ENCODE peak calls at places on chromosome 15, in six cellular contexts. G, O, M, V, U and K are unnamed samples. For H3K4me1, the result is how much of the 10 kb centered on the place peaks cover.

GRCh38 chr15:94924971-94925593 is 693.7 kb downstream of the MCTP2 start:
- DNase-seq in G (no peak), O (no peak), M (no peak), V (peak), U (peak), K (no peak)

GRCh38 chr15:57866149-57866736 is 159.7 kb downstream of the POLR2M start:
- DNase-seq in G (peak), O (peak), M (peak), V (peak), U (peak), K (peak)

GRCh38 chr15:73694419-73694818 is 10.2 kb downstream of the CD276 start:
- DNase-seq in G (no peak), O (no peak), M (no peak), V (peak), U (peak), K (no peak)

GRCh38 chr15:42134617-42135243 is 21.7 kb downstream of the PLA2G4F start:
- DNase-seq in G (no peak), O (no peak), M (no peak), V (no peak), U (no peak), K (no peak)

GRCh38 chr15:41309226-41309905 is 23.0 kb downstream of the OIP5 start:
- DNase-seq in G (no peak), O (no peak), M (no peak), V (no peak), U (no peak), K (no peak)

GRCh38 chr15:35624881-35625280 is 78.9 kb upstream of the DPH6 start:
- DNase-seq in G (no peak), O (no peak), M (no peak), V (peak), U (peak), K (no peak)

GRCh38 chr15:66025972-66026371 is 156.7 kb downstream of the RAB11A start:
- DNase-seq in G (no peak), O (no peak), M (no peak), V (no peak), U (no peak), K (no peak)

GRCh38 chr15:85706779-85707518 is 87.8 kb downstream of the KLHL25 start:
- DNase-seq in G (no peak), O (peak), M (peak), V (peak), U (no peak), K (peak)

GRCh38 chr15:69798481-69799315 is 299.0 kb downstream of the TLE3 start:
- DNase-seq in G (no peak), O (no peak), M (no peak), V (no peak), U (no peak), K (no peak)

GRCh38 chr15:69452702-69453513 is at the start of gene RPLP1:
- DNase-seq in G (peak), O (peak), M (peak), V (peak), U (peak), K (peak)

GRCh38 chr15:57158589-57158988 is 217.7 kb upstream of the CGNL1 start:
- DNase-seq in G (no peak), O (no peak), M (peak), V (no peak), U (no peak), K (no peak)

GRCh38 chr15:52515343-52515742 is 13.3 kb downstream of the MYO5A start:
- DNase-seq in G (no peak), O (no peak), M (no peak), V (no peak), U (no peak), K (no peak)

GRCh38 chr15:52520421-52520820 is 8.3 kb downstream of the MYO5A start:
- DNase-seq in G (no peak), O (no peak), M (no peak), V (no peak), U (no peak), K (no peak)

GRCh38 chr15:52514482-52514881 is 14.2 kb downstream of the MYO5A start:
- DNase-seq in G (no peak), O (no peak), M (no peak), V (no peak), U (no peak), K (no peak)

GRCh38 chr15:52518972-52519371 is 9.7 kb downstream of the MYO5A start:
- DNase-seq in G (no peak), O (no peak), M (no peak), V (no peak), U (no peak), K (no peak)

DNA sequence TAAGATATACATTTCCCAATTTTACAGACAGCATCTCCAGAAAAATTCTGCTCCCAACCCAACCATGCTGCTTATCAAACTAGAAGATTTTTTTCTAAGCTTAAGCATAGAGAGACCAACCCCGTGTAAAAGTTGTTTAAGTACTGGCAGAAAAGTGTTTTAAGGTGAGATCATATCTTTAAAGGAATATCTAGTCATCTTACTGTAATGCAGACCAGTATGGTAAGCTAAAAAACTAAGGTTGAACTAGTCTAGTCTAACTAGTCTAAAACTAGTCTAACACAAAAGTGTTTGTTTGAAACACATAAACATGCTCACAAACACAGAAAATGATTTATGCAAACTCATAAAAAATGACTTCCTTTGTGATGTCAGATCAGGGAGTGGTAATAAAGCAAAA is 10.2 kb downstream of the MYO5A start:
- DNase-seq in G (no peak), O (no peak), M (no peak), V (no peak), U (no peak), K (no peak)
- H3K27ac ChIP-seq in G (no peak), O (no peak), M (no peak), V (no peak), U (no peak), K (no peak)

DNA sequence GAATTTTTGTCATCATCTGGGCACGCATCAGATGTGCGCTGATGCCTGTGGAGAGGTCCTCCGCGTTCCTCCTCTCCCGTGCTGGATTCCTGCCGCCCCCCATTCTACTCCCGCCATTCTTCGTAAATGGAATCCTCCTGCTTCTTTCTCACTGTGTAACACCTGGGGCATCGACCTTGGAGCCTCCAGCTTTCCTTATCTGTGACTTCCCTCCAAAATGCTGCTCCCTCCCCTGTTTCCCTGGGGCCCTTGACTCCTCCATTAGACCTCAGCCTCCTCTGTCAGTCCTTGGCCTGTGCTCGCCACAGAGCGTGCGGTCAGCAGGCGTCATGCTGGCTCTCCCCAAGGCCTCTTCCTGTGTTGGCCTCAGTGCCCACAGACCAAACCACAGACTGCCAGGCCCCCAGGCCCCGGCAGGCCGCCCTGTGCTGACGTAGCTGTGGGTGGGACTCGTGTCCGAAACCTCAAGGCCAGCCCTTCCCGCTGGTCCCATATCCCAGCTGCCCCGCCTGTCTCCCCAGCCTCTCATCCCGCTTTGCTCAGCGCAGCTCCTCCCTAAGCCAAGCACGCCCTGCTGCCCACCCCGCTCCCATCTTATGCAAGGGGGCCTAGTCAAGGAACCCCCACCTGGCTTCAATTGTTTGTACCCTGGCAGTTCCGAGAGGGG is 17.7 kb downstream of the TNFAIP8L3 start:
- DNase-seq in G (no peak), O (no peak), M (peak), V (peak), U (peak), K (no peak)
- H3K4me3 ChIP-seq in G (no peak), O (no peak), M (no peak), V (peak), U (peak), K (peak)

GRCh38 chr15:98785408-98785795 is 137.1 kb downstream of the IGF1R start:
- DNase-seq in G (no peak), O (no peak), M (no peak), V (no peak), U (no peak), K (no peak)

GRCh38 chr15:98787190-98787589 is 138.9 kb downstream of the IGF1R start:
- DNase-seq in G (no peak), O (no peak), M (no peak), V (no peak), U (no peak), K (no peak)

GRCh38 chr15:98785796-98786581 is 137.7 kb downstream of the IGF1R start:
- DNase-seq in G (no peak), O (no peak), M (peak), V (no peak), U (no peak), K (no peak)

GRCh38 chr15:98787936-98788757 is 139.8 kb downstream of the IGF1R start:
- DNase-seq in G (no peak), O (no peak), M (no peak), V (no peak), U (no peak), K (no peak)

DNA sequence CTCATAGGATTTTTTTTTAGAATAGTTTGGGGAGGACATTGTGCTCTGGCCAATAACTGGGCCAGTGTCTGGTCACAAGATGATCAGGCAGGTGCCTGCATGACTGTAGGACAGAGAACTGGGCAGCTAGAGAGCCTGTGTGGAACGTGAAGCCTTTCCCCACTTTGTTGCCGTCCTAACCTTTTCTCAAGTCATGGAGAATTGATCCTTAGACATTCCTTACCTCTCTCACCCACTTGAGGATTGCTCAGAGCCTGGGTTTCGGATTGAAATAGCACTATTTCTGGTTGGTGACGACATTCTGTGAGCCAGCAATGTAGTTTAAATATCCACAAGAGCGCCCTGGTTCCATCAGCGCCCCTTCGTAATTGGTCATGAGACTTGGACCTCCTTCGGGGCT is 138.4 kb downstream of the IGF1R start:
- DNase-seq in G (no peak), O (no peak), M (no peak), V (no peak), U (no peak), K (no peak)
- H3K4me1 ChIP-seq in G (under half), O (under half), M (under half), V (under half), U (under half), K (under half)

DNA sequence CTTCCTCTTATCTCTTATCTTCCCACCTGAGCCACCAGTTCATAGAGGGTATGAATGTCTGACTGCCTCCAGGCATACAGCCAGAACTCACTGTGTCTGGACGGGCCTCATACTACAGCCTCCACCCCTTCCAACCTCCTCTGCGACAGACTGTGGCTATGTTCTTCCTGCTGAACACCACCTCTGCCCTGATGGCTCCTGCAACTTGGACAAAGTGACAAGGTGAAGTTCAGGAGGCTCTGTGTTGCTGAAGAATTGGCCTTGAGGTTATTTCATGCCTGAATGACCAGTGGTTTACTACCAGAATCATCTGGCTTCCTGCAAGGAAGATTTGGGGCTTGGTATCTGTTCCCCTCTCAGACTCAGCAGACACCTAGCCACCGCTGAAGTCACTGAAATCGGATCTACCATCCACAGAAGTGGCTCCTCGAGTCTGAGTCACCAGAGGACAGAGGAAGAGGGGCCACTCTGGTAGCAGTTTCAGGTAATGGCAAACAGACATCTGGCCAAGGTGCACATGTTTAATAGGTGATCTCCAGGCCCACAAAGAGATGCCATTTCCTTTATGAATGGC is 14.2 kb upstream of the ULK3 start:
- DNase-seq in G (no peak), O (no peak), M (no peak), V (no peak), U (no peak), K (no peak)
- H3K27ac ChIP-seq in G (peak), O (peak), M (no peak), V (no peak), U (no peak), K (peak)

GRCh38 chr15:92908369-92909057 is 8.4 kb downstream of the CHD2 start:
- DNase-seq in G (no peak), O (no peak), M (no peak), V (no peak), U (no peak), K (no peak)
- H3K4me3 ChIP-seq in G (no peak), O (no peak), M (no peak), V (peak), U (peak), K (peak)